ENCODE peak calls at places on chromosomes 11 and 22, in four cellular contexts. R, S, W and E are unnamed samples.

GRCh38 chr22:37197451-37198289 is 9.6 kb upstream of the C1QTNF6 start:
- DNase-seq in R (peak), S (no peak), W (peak), E (no peak)

GRCh38 chr11:27293500-27294417 is 69.3 kb downstream of the CCDC34 start:
- DNase-seq in R (peak), S (no peak), W (no peak), E (no peak)

GRCh38 chr11:2664331-2664730 is 35.5 kb downstream of the KCNQ1OT1 start:
- DNase-seq in R (no peak), S (no peak), W (no peak), E (no peak)

GRCh38 chr22:46070215-46070721 is 80.1 kb upstream of the PPARA start:
- DNase-seq in R (peak), S (no peak), W (peak), E (no peak)

GRCh38 chr11:20790622-20791021 is 121.2 kb downstream of the NELL1 start:
- DNase-seq in R (no peak), S (no peak), W (no peak), E (no peak)

GRCh38 chr22:39300198-39300830 is 19.1 kb downstream of the RPL3 start:
- DNase-seq in R (no peak), S (no peak), W (no peak), E (no peak)

GRCh38 chr11:110777765-110778164 is 65.5 kb upstream of the ARHGAP20 start:
- DNase-seq in R (peak), S (no peak), W (peak), E (no peak)

GRCh38 chr11:128632151-128632791 is 44.9 kb upstream of the ETS1 start:
- DNase-seq in R (peak), S (peak), W (peak), E (no peak)

GRCh38 chr11:18016789-18017188 is 3.9 kb upstream of the SERGEF start:
- DNase-seq in R (no peak), S (no peak), W (no peak), E (no peak)

GRCh38 chr11:12845739-12846358 is 163.3 kb upstream of the RASSF10 start:
- DNase-seq in R (peak), S (peak), W (peak), E (no peak)

GRCh38 chr22:47610281-47610680 is 847.8 kb downstream of the TBC1D22A start:
- DNase-seq in R (no peak), S (no peak), W (no peak), E (no peak)

GRCh38 chr11:69122642-69123431 is 32.9 kb upstream of the SMIM38 start:
- DNase-seq in R (peak), S (peak), W (peak), E (peak)

GRCh38 chr22:22657712-22658111 is 13.3 kb downstream of the GGTLC2 start:
- DNase-seq in R (no peak), S (no peak), W (no peak), E (no peak)

GRCh38 chr22:19109198-19110063 is 12.8 kb downstream of the DGCR2 start:
- DNase-seq in R (peak), S (no peak), W (peak), E (no peak)

GRCh38 chr11:8768625-8769333 is 86.2 kb downstream of the RPL27A start:
- DNase-seq in R (peak), S (no peak), W (no peak), E (peak)

GRCh38 chr11:133934599-133935550 is 21.9 kb downstream of the IGSF9B start:
- DNase-seq in R (peak), S (no peak), W (peak), E (no peak)

GRCh38 chr11:36044636-36045035 is 100.8 kb downstream of the LDLRAD3 start:
- DNase-seq in R (no peak), S (no peak), W (no peak), E (no peak)
- TF ChIP-seq CTCF in R (no peak), S (no peak), W (no peak), E (no peak)

GRCh38 chr11:119359365-119360229 is 13.1 kb upstream of the MFRP start:
- DNase-seq in R (no peak), S (no peak), W (peak), E (no peak)
- H3K4me3 ChIP-seq in R (no peak), S (no peak), W (no peak), E (no peak)

GRCh38 chr11:125423247-125423849 is 72.7 kb downstream of the FEZ1 start:
- DNase-seq in R (no peak), S (no peak), W (peak), E (no peak)
- TF ChIP-seq CTCF in R (peak), S (peak), W (no peak), E (peak)

GRCh38 chr22:50584106-50585096 is 1.8 kb upstream of the CHKB start:
- DNase-seq in R (no peak), S (no peak), W (no peak), E (no peak)
- H3K4me3 ChIP-seq in R (no peak), S (no peak), W (no peak), E (no peak)

GRCh38 chr11:67349927-67350465 is 3.4 kb downstream of the POLD4 start:
- DNase-seq in R (no peak), S (no peak), W (no peak), E (no peak)

GRCh38 chr11:67352546-67353316 is 615 bp downstream of the POLD4 start:
- DNase-seq in R (peak), S (no peak), W (peak), E (no peak)

GRCh38 chr11:67349457-67349856 is 3.9 kb downstream of the POLD4 start:
- DNase-seq in R (no peak), S (no peak), W (peak), E (no peak)

GRCh38 chr11:67353317-67354313 is at the start of gene POLD4:
- DNase-seq in R (peak), S (peak), W (peak), E (no peak)

DNA sequence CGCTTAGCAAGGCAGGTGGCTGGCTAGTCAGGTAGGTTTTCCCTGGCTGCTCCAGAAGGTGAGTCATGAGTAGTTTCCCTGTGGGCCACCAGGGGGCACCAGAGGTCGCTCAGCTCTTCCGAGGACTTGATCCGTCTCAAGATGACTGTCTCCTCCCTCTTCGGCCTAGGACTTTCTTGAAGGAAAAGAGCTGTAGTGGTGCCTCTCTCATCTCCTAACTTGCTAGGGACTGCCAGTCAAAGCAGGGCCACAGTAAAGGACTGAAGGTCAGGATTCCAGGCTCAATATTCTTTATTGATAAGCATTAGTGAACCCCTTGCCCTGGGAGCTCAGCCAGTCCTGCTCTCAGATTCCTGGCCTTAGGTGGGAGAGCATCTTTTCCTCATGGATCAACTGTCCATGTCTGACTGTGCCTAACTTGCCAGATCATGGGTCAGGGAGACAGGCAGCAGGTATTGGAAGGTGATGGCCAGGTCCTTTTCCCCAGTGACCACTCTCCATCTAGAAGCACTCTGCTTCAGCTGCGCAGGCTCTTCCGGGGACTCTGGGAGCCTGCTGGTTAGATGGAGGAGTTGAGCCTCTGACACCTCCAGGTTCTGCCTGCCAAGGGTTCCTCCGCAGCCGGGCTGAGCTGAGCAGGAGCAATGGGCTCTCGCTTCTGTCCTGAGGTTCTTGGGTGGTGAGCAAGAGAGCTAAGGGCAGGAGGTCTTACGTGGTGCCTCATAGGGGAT is 1.9 kb downstream of the POLD4 start:
- DNase-seq in R (peak), S (peak), W (peak), E (no peak)
- TF ChIP-seq CTCF in R (peak), S (peak), W (peak), E (peak)

GRCh38 chr11:72831521-72832300 is 17.5 kb downstream of the ATG16L2 start:
- DNase-seq in R (peak), S (no peak), W (peak), E (no peak)
- H3K4me3 ChIP-seq in R (no peak), S (no peak), W (no peak), E (no peak)

GRCh38 chr11:30143098-30143705 is 87.6 kb upstream of the FSHB start:
- DNase-seq in R (peak), S (peak), W (peak), E (no peak)
- TF ChIP-seq CTCF in R (peak), S (peak), W (peak), E (peak)

DNA sequence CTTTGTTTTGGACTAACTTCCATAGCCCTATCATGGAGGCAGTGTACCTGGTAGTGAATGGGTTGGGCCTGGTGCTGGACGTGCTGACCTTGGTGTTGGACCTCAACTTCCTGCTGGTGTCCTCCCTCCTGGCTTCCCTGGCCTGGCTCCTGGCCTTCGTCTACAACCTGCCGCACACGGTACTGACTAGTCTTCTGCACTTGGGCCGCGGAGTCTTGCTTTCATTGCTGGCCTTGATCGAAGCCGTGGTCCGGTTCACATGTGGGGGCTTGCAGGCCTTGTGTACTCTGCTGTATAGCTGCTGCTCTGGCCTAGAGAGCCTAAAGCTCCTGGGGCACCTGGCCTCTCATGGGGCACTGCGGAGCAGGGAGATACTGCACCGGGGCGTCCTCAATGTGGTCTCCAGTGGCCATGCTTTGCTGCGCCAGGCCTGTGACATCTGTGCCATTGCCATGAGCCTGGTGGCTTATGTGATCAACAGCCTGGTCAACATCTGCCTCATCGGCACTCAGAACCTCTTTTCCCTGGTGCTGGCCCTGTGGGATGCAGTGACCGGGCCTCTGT is 846 bp downstream of the RNF26 start:
- DNase-seq in R (no peak), S (no peak), W (no peak), E (no peak)
- H3K4me3 ChIP-seq in R (peak), S (peak), W (no peak), E (peak)

GRCh38 chr22:29154364-29155048 is 51.2 kb upstream of the EMID1 start:
- DNase-seq in R (peak), S (peak), W (peak), E (no peak)

GRCh38 chr22:29158546-29158945 is 47.1 kb upstream of the EMID1 start:
- DNase-seq in R (peak), S (no peak), W (no peak), E (no peak)

GRCh38 chr22:29155966-29156365 is 49.7 kb upstream of the EMID1 start:
- DNase-seq in R (no peak), S (no peak), W (no peak), E (no peak)

GRCh38 chr22:29157759-29158535 is 47.7 kb upstream of the EMID1 start:
- DNase-seq in R (no peak), S (no peak), W (no peak), E (no peak)

DNA sequence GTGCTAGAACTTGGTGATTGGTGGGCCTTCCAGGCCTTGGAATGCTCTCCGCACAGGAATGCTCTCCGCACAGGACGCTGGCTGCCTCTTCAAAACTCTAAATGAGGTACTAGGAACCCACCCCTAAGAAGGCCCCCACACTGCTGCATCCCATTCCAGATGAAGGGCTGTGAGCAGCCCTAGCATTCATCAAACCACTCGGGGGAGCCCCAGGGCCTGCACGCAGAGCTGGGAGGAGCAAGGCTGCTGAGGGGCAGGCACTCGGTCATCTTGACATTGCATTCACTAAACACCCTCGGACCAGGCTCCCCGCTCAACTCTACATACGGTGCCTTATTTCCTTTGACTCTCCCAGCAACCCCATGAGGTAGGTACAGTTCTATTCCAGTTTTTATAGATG is 49.2 kb upstream of the EMID1 start:
- DNase-seq in R (peak), S (no peak), W (no peak), E (no peak)
- TF ChIP-seq CTCF in R (peak), S (peak), W (no peak), E (no peak)